ENCODE peak calls at places on chromosomes 6 and 20, in six cellular contexts. W is fibroblast of the aortic adventitia, C is SK-N-SH, N is nephron progenitor cell, V is heart left ventricle, D is astrocyte of the spinal cord. G is an unnamed sample.

GRCh38 chr20:47453167-47453782 is 48.4 kb upstream of the NCOA3 start:
- DNase-seq in W (peak), C (no peak), N (no peak), V (no peak), D (peak), G (peak)

GRCh38 chr6:127436578-127437110 is 22.5 kb downstream of the KIAA0408 start:
- DNase-seq in W (peak), C (peak), N (no peak), V (no peak), D (no peak), G (no peak)

GRCh38 chr6:53484409-53485280 is 60.3 kb downstream of the GCLC start:
- DNase-seq in W (peak), C (peak), N (peak), V (peak), D (peak), G (peak)

GRCh38 chr6:28892525-28892924 is 31.3 kb downstream of the TRIM27 start:
- DNase-seq in W (no peak), C (no peak), N (no peak), V (no peak), D (no peak), G (no peak)

GRCh38 chr6:29926795-29927427 is 15.4 kb upstream of the HLA-A start:
- DNase-seq in W (peak), C (no peak), N (no peak), V (peak), D (peak), G (peak)

GRCh38 chr20:2820084-2820895 is 4.1 kb downstream of the TMEM239 start:
- DNase-seq in W (peak), C (no peak), N (peak), V (no peak), D (peak), G (no peak)

GRCh38 chr20:62691485-62691884 is 17.2 kb upstream of the NTSR1 start:
- DNase-seq in W (no peak), C (no peak), N (no peak), V (no peak), D (no peak), G (no peak)

GRCh38 chr6:155273438-155273837 is 9.6 kb downstream of the CLDN20 start:
- DNase-seq in W (peak), C (peak), N (peak), V (no peak), D (peak), G (no peak)

GRCh38 chr6:43737272-43738081 is 32.5 kb upstream of the VEGFA start:
- DNase-seq in W (no peak), C (peak), N (no peak), V (no peak), D (no peak), G (peak)

GRCh38 chr6:136945626-136946235 is 23.6 kb downstream of the SLC35D3 start:
- DNase-seq in W (no peak), C (no peak), N (no peak), V (no peak), D (no peak), G (no peak)

GRCh38 chr6:97394160-97394748 is 111.2 kb upstream of the MMS22L start:
- DNase-seq in W (peak), C (peak), N (peak), V (peak), D (peak), G (peak)

GRCh38 chr6:139841794-139842215 is 467.4 kb upstream of the CITED2 start:
- DNase-seq in W (no peak), C (no peak), N (no peak), V (no peak), D (no peak), G (no peak)
- TF ChIP-seq CTCF in W (no peak), C (no peak), N (no peak), V (no peak), D (no peak), G (no peak)

GRCh38 chr6:110953633-110954303 is 4.7 kb upstream of the GTF3C6 start:
- DNase-seq in W (no peak), C (no peak), N (no peak), V (no peak), D (no peak), G (no peak)

GRCh38 chr6:110960014-110960390 is 1.5 kb downstream of the GTF3C6 start:
- DNase-seq in W (no peak), C (no peak), N (no peak), V (no peak), D (no peak), G (no peak)

DNA sequence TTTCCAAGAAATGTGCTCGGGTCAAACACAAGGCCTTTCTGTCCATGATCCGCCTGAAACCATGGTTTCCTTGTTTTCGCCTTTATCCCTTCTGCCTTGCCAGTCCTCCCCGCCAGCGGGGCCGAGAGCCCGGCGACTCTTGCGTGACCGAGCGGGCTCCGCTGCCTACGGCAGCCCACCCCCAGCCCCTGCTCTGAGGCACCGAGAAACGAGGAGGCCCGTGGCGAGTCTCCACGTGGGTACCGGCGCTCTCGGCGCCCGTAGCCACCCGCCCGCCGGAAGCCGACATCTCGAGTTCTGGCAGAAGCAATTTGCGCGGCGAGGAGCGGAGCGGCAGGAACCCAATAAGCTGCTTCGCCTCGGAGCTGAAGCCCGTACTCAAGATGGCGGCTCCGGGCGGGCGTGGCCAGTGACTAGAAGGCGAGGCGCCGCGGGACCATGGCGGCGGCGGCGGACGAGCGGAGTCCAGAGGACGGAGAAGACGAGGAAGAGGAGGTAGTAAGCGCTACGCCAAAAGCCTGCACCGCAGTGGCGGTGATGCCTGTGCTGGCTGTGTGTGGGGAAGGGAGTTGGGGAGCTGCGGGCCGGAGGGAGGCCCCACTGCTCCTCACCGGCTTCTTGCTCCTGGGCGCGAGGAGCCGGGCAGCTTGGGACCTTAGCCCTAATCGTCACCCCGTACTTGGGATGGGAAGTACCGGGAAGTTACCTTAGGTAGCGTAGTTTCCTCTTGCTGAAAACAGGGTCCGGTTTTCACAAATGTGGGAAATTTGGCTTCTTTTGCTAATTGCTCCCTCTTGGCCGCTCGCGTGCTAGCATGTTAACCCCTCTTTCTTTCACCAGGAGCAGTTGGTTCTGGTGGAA is at the start of gene GTF3C6:
- DNase-seq in W (peak), C (peak), N (peak), V (peak), D (peak), G (peak)
- TF ChIP-seq CTCF in W (no peak), C (no peak), N (no peak), V (no peak), D (no peak), G (no peak)

GRCh38 chr20:58895796-58896180 is 43.3 kb downstream of the GNAS start:
- DNase-seq in W (no peak), C (no peak), N (no peak), V (no peak), D (no peak), G (no peak)

GRCh38 chr20:58896820-58897219 is 44.3 kb downstream of the GNAS start:
- DNase-seq in W (no peak), C (no peak), N (no peak), V (no peak), D (no peak), G (no peak)

GRCh38 chr20:58899518-58899917 is 47.0 kb downstream of the GNAS start:
- DNase-seq in W (no peak), C (no peak), N (no peak), V (no peak), D (no peak), G (no peak)

GRCh38 chr20:58898629-58899028 is 46.1 kb downstream of the GNAS start:
- DNase-seq in W (no peak), C (no peak), N (no peak), V (no peak), D (no peak), G (no peak)

GRCh38 chr20:58897493-58897892 is 45.0 kb downstream of the GNAS start:
- DNase-seq in W (no peak), C (no peak), N (no peak), V (no peak), D (no peak), G (no peak)
- TF ChIP-seq CTCF in W (no peak), C (no peak), N (no peak), V (no peak), D (no peak), G (no peak)

GRCh38 chr6:10412165-10412947 is 2.5 kb downstream of the TFAP2A start:
- DNase-seq in W (peak), C (peak), N (peak), V (peak), D (peak), G (peak)

GRCh38 chr6:10412948-10413849 is 1.7 kb downstream of the TFAP2A start:
- DNase-seq in W (no peak), C (no peak), N (no peak), V (no peak), D (no peak), G (peak)

GRCh38 chr6:10414766-10415592 is at the start of gene TFAP2A:
- DNase-seq in W (peak), C (no peak), N (peak), V (no peak), D (no peak), G (peak)

GRCh38 chr6:10415593-10416480 is 963 bp upstream of the TFAP2A start:
- DNase-seq in W (no peak), C (no peak), N (no peak), V (no peak), D (no peak), G (no peak)

GRCh38 chr6:10413850-10414765 is 766 bp downstream of the TFAP2A start:
- DNase-seq in W (no peak), C (no peak), N (peak), V (no peak), D (no peak), G (peak)
- TF ChIP-seq CTCF in W (peak), C (peak), N (no peak), V (no peak), D (no peak), G (peak)

DNA sequence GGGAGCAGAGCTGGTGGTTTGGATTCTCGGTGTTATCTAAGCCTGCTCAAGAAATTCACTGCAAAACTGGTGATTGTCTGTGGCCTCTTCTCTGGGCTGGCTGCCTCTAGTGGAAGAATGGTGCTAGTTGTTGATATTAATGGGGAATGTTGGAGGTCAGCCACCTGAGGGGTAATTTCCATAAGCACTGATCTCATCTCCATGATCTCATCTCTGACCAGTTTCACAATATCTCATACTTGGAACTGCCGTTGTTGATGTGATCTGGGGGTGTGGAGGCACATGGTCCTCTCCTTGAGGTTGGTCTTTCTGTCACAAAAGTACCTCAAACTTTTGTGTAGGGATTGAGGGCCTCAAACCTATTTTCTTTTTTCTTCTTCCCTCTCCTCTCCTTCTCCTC is 102.6 kb downstream of the CD109 start:
- DNase-seq in W (peak), C (no peak), N (no peak), V (no peak), D (peak), G (no peak)
- TF ChIP-seq CTCF in W (peak), C (peak), N (no peak), V (peak), D (peak), G (peak)

GRCh38 chr6:151676460-151676807 is 131.0 kb upstream of the ESR1 start:
- DNase-seq in W (no peak), C (no peak), N (no peak), V (no peak), D (no peak), G (no peak)

GRCh38 chr6:151679081-151679480 is 128.4 kb upstream of the ESR1 start:
- DNase-seq in W (peak), C (no peak), N (no peak), V (peak), D (peak), G (no peak)

GRCh38 chr6:151677427-151677826 is 130.1 kb upstream of the ESR1 start:
- DNase-seq in W (no peak), C (no peak), N (no peak), V (no peak), D (no peak), G (no peak)

GRCh38 chr6:151674578-151674977 is 132.9 kb upstream of the ESR1 start:
- DNase-seq in W (no peak), C (no peak), N (no peak), V (no peak), D (no peak), G (no peak)

DNA sequence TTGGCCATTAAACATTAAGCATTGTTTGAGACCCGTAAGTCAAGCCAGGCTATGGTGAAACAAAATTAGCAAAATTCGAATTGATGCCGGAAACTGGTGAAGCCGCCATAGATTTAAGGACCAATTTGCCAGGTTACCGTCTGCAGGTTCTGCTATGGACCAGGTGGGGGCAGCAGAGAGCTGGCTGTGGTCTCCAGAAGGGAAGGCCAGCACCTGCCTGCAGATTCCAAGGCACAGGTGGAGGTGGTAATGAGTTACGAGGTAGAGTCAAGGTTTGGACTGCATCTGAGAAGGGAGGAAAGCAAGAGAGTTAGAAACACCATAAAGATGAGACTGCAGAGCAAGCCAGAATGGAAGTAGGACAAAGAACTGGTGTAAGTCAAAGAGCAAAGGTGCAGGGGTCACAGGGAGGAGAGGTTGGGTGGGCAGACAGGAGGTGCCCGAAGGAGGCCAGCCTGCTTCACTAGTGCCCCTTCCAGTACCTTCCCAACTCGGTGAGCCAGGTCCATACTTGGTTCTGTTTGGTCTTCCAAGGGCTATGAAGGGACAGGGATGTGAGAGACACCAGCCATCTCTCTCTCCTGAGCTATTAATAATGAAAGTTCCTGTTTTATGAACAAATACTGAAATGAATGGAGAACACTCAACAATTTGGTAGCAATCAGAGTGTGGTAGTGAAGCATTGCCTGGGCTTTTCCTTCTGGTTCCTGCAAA is 131.6 kb upstream of the ESR1 start:
- DNase-seq in W (peak), C (peak), N (peak), V (no peak), D (peak), G (peak)
- TF ChIP-seq CTCF in W (peak), C (peak), N (peak), V (peak), D (peak), G (peak)